ENCODE peak calls at places on chromosomes 2 and 18, in four cellular contexts. W is PC-3, H is colonic mucosa, M is pancreas. O is an unnamed sample.

GRCh38 chr2:170813611-170814550 is 2.8 kb upstream of the GAD1 start:
- DNase-seq in W (peak; percentile 63), H (no peak), M (no peak), O (peak; percentile 28)

GRCh38 chr2:109689973-109690372 is 75.8 kb downstream of the SOWAHC start:
- DNase-seq in W (no peak), H (no peak), M (no peak), O (no peak)

GRCh38 chr2:74532222-74532621 is 2.5 kb downstream of the HTRA2 start:
- DNase-seq in W (peak; percentile 54), H (no peak), M (no peak), O (peak; percentile 63)

GRCh38 chr2:46780801-46781445 is 134.7 kb downstream of the MCFD2 start:
- DNase-seq in W (no peak), H (no peak), M (no peak), O (no peak)

GRCh38 chr18:56647071-56647470 is 4.1 kb upstream of the WDR7 start:
- DNase-seq in W (no peak), H (no peak), M (no peak), O (no peak)

GRCh38 chr18:79739440-79739778 is 58.3 kb upstream of the KCNG2 start:
- DNase-seq in W (no peak), H (no peak), M (no peak), O (no peak)

GRCh38 chr2:43273477-43273876 is 47.1 kb upstream of the ZFP36L2 start:
- DNase-seq in W (no peak), H (no peak), M (no peak), O (no peak)

GRCh38 chr18:2672410-2672809 is 16.9 kb downstream of the SMCHD1 start:
- DNase-seq in W (no peak), H (no peak), M (no peak), O (no peak)

GRCh38 chr2:237872178-237872887 is 12.9 kb downstream of the RAMP1 start:
- DNase-seq in W (no peak), H (no peak), M (no peak), O (no peak)

GRCh38 chr2:862723-863466 is 87.8 kb upstream of the SNTG2 start:
- DNase-seq in W (no peak), H (no peak), M (no peak), O (no peak)

GRCh38 chr2:67600472-67600871 is 203.3 kb downstream of the ETAA1 start:
- DNase-seq in W (peak; percentile 15), H (no peak), M (no peak), O (no peak)

GRCh38 chr2:195318440-195319111 is 338.4 kb upstream of the SLC39A10 start:
- DNase-seq in W (peak; percentile 67), H (peak; percentile 54), M (peak; percentile 22), O (peak; percentile 45)

GRCh38 chr18:3877678-3878077 is 427.7 kb downstream of the TGIF1 start:
- DNase-seq in W (no peak), H (no peak), M (no peak), O (peak; percentile 40)

GRCh38 chr2:127597046-127597983 is 48.6 kb upstream of the GPR17 start:
- DNase-seq in W (no peak), H (no peak), M (no peak), O (no peak)